ENCODE peak calls at places on chromosomes 3 and 15, in five cellular contexts. V, A, Y, C and P are unnamed samples.

GRCh38 chr3:54756330-54756731 is 171.5 kb downstream of the LRTM1 start:
- DNase-seq in A (peak; percentile 92), C (no peak), Y (no peak), V (peak; percentile 99), P (peak; percentile 88)

GRCh38 chr3:12004741-12005513 is 739 bp downstream of the SYN2 start:
- DNase-seq in A (no peak), Y (no peak), V (no peak), C (no peak), P (no peak)

GRCh38 chr3:123332124-123332641 is 116.7 kb downstream of the ADCY5 start:
- DNase-seq in C (no peak), Y (no peak), V (no peak), A (no peak), P (no peak)

GRCh38 chr3:187922704-187923393 is 177.6 kb upstream of the BCL6 start:
- DNase-seq in C (no peak), A (peak; percentile 67), Y (no peak), V (peak; percentile 79), P (peak; percentile 70)

GRCh38 chr3:127455541-127456450 is 134.7 kb downstream of the TPRA1 start:
- DNase-seq in V (peak; percentile 68), C (peak; percentile 31), A (peak; percentile 80), Y (peak; percentile 66), P (peak; percentile 47)

GRCh38 chr15:57302640-57303257 is 73.6 kb upstream of the CGNL1 start:
- DNase-seq in V (no peak), A (no peak), Y (no peak), C (no peak), P (no peak)

GRCh38 chr15:67543348-67543718 is 830 bp downstream of the MAP2K5 start:
- DNase-seq in V (peak; percentile 30), A (peak; percentile 47), Y (peak; percentile 14), C (no peak), P (no peak)

GRCh38 chr3:88219138-88219792 is 69.5 kb downstream of the C3orf38 start:
- DNase-seq in C (no peak), V (peak; percentile 38), Y (peak; percentile 75), A (peak; percentile 67), P (peak; percentile 64)

GRCh38 chr3:8869613-8870012 is 93.7 kb downstream of the RAD18 start:
- DNase-seq in A (peak; percentile 100), V (peak; percentile 99), Y (peak; percentile 53), C (no peak), P (peak; percentile 94)

GRCh38 chr3:179624471-179624870 is 19.9 kb downstream of the NDUFB5 start:
- DNase-seq in C (no peak), V (peak; percentile 23), Y (peak; percentile 17), A (no peak), P (no peak)